ENCODE peak calls at places on chromosomes 1 and 21, in eight cellular contexts. One of them, this sample, is unnamed.

GRCh38 chr1:238419209-238419608 is 528.5 kb upstream of the ZP4 start:
- DNase-seq in testis: no peak
- DNase-seq in heart left ventricle: no peak
- DNase-seq in transverse colon: no peak
- DNase-seq in A549: no peak
- DNase-seq in body of pancreas: no peak
- DNase-seq in esophagus muscularis mucosa: no peak
- DNase-seq in suprapubic skin: no peak
- DNase-seq in this sample: no peak

GRCh38 chr1:16396591-16396990 is 29.5 kb downstream of the SZRD1 start:
- DNase-seq in A549: no peak
- DNase-seq in suprapubic skin: no peak
- DNase-seq in body of pancreas: no peak
- DNase-seq in transverse colon: no peak
- DNase-seq in heart left ventricle: no peak
- DNase-seq in testis: no peak
- DNase-seq in esophagus muscularis mucosa: no peak
- DNase-seq in this sample: no peak

GRCh38 chr1:104132386-104132973 is 382.8 kb downstream of the AMY1C start:
- DNase-seq in heart left ventricle: no peak
- DNase-seq in body of pancreas: peak; percentile 8
- DNase-seq in transverse colon: no peak
- DNase-seq in suprapubic skin: no peak
- DNase-seq in testis: peak; percentile 18
- DNase-seq in esophagus muscularis mucosa: no peak
- DNase-seq in A549: no peak
- DNase-seq in this sample: peak; percentile 26

GRCh38 chr1:65751961-65752360 is 40.7 kb upstream of the PDE4B start:
- DNase-seq in body of pancreas: no peak
- DNase-seq in heart left ventricle: no peak
- DNase-seq in suprapubic skin: no peak
- DNase-seq in esophagus muscularis mucosa: no peak
- DNase-seq in testis: no peak
- DNase-seq in transverse colon: no peak
- DNase-seq in A549: no peak
- DNase-seq in this sample: no peak

GRCh38 chr1:21355956-21356355 is 65.7 kb upstream of the ECE1 start:
- DNase-seq in testis: no peak
- DNase-seq in A549: no peak
- DNase-seq in heart left ventricle: no peak
- DNase-seq in transverse colon: no peak
- DNase-seq in esophagus muscularis mucosa: no peak
- DNase-seq in body of pancreas: no peak
- DNase-seq in suprapubic skin: no peak
- DNase-seq in this sample: no peak

GRCh38 chr1:58858344-58858673 is 74.5 kb upstream of the JUN start:
- DNase-seq in suprapubic skin: no peak
- DNase-seq in testis: no peak
- DNase-seq in heart left ventricle: no peak
- DNase-seq in esophagus muscularis mucosa: no peak
- DNase-seq in A549: no peak
- DNase-seq in body of pancreas: no peak
- DNase-seq in transverse colon: no peak
- DNase-seq in this sample: no peak

GRCh38 chr1:67652800-67653199 is 32.2 kb upstream of the GADD45A start:
- DNase-seq in body of pancreas: no peak
- DNase-seq in suprapubic skin: no peak
- DNase-seq in testis: no peak
- DNase-seq in transverse colon: no peak
- DNase-seq in A549: no peak
- DNase-seq in heart left ventricle: no peak
- DNase-seq in esophagus muscularis mucosa: peak; percentile 83
- DNase-seq in this sample: peak; percentile 6

GRCh38 chr21:32499249-32500055 is 85.9 kb downstream of the TCP10L start:
- DNase-seq in esophagus muscularis mucosa: no peak
- DNase-seq in heart left ventricle: peak; percentile 60
- DNase-seq in transverse colon: no peak
- DNase-seq in A549: no peak
- DNase-seq in suprapubic skin: no peak
- DNase-seq in body of pancreas: no peak
- DNase-seq in testis: no peak
- DNase-seq in this sample: no peak

GRCh38 chr1:30416221-30416820 is 307.1 kb downstream of the MATN1 start:
- DNase-seq in transverse colon: no peak
- DNase-seq in testis: no peak
- DNase-seq in heart left ventricle: no peak
- DNase-seq in suprapubic skin: peak; percentile 26
- DNase-seq in body of pancreas: no peak
- DNase-seq in esophagus muscularis mucosa: peak; percentile 75
- DNase-seq in A549: no peak
- DNase-seq in this sample: no peak

GRCh38 chr1:72568113-72568512 is 285.8 kb upstream of the NEGR1 start:
- DNase-seq in suprapubic skin: no peak
- DNase-seq in A549: no peak
- DNase-seq in esophagus muscularis mucosa: no peak
- DNase-seq in transverse colon: no peak
- DNase-seq in body of pancreas: no peak
- DNase-seq in heart left ventricle: no peak
- DNase-seq in testis: no peak
- DNase-seq in this sample: no peak

GRCh38 chr1:42017259-42017658 is 98.5 kb upstream of the HIVEP3 start:
- DNase-seq in body of pancreas: no peak
- DNase-seq in transverse colon: no peak
- DNase-seq in esophagus muscularis mucosa: no peak
- DNase-seq in A549: no peak
- DNase-seq in suprapubic skin: no peak
- DNase-seq in testis: no peak
- DNase-seq in heart left ventricle: no peak
- DNase-seq in this sample: no peak

GRCh38 chr1:47438321-47439150 is 692 bp downstream of the FOXD2 start:
- DNase-seq in A549: no peak
- DNase-seq in suprapubic skin: no peak
- DNase-seq in heart left ventricle: no peak
- DNase-seq in body of pancreas: no peak
- DNase-seq in testis: no peak
- DNase-seq in esophagus muscularis mucosa: no peak
- DNase-seq in transverse colon: peak; percentile 41
- DNase-seq in this sample: peak; percentile 29

GRCh38 chr1:187121661-187122060 is 292.9 kb downstream of the PLA2G4A start:
- DNase-seq in body of pancreas: no peak
- DNase-seq in testis: no peak
- DNase-seq in suprapubic skin: no peak
- DNase-seq in A549: no peak
- DNase-seq in transverse colon: no peak
- DNase-seq in esophagus muscularis mucosa: no peak
- DNase-seq in heart left ventricle: no peak
- DNase-seq in this sample: no peak

GRCh38 chr1:178101654-178102053 is 7.8 kb downstream of the RASAL2 start:
- DNase-seq in suprapubic skin: no peak
- DNase-seq in esophagus muscularis mucosa: no peak
- DNase-seq in heart left ventricle: peak; percentile 30
- DNase-seq in body of pancreas: no peak
- DNase-seq in A549: no peak
- DNase-seq in transverse colon: no peak
- DNase-seq in testis: no peak
- DNase-seq in this sample: no peak

GRCh38 chr1:67889940-67890567 is 56.8 kb upstream of the GNG12 start:
- DNase-seq in suprapubic skin: no peak
- DNase-seq in testis: no peak
- DNase-seq in body of pancreas: no peak
- DNase-seq in A549: peak; percentile 13
- DNase-seq in heart left ventricle: no peak
- DNase-seq in esophagus muscularis mucosa: no peak
- DNase-seq in transverse colon: no peak
- DNase-seq in this sample: peak; percentile 37

GRCh38 chr1:181149326-181150000 is 61.0 kb downstream of the IER5 start:
- DNase-seq in A549: no peak
- DNase-seq in body of pancreas: peak; percentile 27
- DNase-seq in heart left ventricle: no peak
- DNase-seq in esophagus muscularis mucosa: no peak
- DNase-seq in testis: no peak
- DNase-seq in transverse colon: peak; percentile 67
- DNase-seq in suprapubic skin: peak; percentile 19
- DNase-seq in this sample: peak; percentile 85
- H3K4me3 ChIP-seq in A549: no peak overlapping the region
- H3K4me3 ChIP-seq in body of pancreas: no peak overlapping the region
- H3K4me3 ChIP-seq in heart left ventricle: no peak overlapping the region
- H3K4me3 ChIP-seq in esophagus muscularis mucosa: no peak overlapping the region
- H3K4me3 ChIP-seq in testis: no peak overlapping the region
- H3K4me3 ChIP-seq in transverse colon: no peak overlapping the region
- H3K4me3 ChIP-seq in suprapubic skin: no peak overlapping the region
- H3K4me3 ChIP-seq in this sample: no peak overlapping the region

GRCh38 chr1:193939585-193939984 is 753.2 kb upstream of the B3GALT2 start:
- DNase-seq in body of pancreas: no peak
- DNase-seq in suprapubic skin: no peak
- DNase-seq in testis: no peak
- DNase-seq in heart left ventricle: no peak
- DNase-seq in transverse colon: no peak
- DNase-seq in esophagus muscularis mucosa: no peak
- DNase-seq in A549: no peak
- DNase-seq in this sample: no peak
- TF ChIP-seq POLR2A in body of pancreas: no peak
- TF ChIP-seq POLR2A in suprapubic skin: no peak
- TF ChIP-seq POLR2A in testis: no peak
- TF ChIP-seq POLR2A in heart left ventricle: no peak
- TF ChIP-seq POLR2A in transverse colon: no peak
- TF ChIP-seq POLR2A in esophagus muscularis mucosa: no peak
- TF ChIP-seq POLR2A in A549: no peak
- TF ChIP-seq POLR2A in this sample: no peak

DNA sequence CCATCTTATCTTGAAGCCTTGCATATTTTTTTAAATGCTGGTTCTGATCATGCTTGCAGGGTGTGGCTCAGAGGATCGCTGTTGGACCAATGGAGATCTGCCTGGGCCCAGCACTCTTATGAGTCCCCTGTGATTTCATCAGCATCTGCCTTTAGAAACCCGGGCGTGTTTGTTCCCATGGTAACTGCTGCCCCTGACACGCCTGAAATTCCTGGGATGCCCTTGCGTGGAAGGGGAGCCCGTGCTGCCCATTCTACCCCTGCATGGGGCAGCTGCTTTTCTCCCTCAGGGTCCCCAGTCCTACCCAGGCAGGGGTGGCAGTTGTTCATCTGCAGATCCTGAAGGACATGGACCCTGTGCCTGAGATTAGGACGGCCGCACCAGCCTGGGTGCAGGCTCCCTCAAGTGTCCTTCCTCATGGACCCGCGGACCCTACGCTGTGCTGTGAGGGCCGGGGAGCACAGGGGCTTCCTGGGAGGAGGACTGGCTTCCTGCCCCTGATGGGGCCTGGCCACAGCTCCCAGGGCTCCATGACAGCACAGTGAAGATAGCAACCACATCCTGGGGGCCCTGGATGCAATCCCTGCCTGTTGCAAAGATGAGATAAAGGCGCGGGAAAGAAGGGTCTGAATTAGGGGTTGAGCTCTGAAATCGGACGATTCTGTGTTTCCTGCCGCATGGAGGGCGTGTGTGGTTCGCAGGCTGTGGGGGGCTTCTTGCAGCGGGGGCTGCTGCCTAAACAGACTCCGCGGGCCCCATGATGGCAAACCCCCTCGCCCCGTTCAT is 226.6 kb downstream of the SDCCAG8 start:
- DNase-seq in transverse colon: no peak
- DNase-seq in body of pancreas: no peak
- DNase-seq in esophagus muscularis mucosa: no peak
- DNase-seq in testis: no peak
- DNase-seq in suprapubic skin: peak; percentile 67
- DNase-seq in A549: peak; percentile 53
- DNase-seq in heart left ventricle: no peak
- DNase-seq in this sample: peak; percentile 51
- H3K4me3 ChIP-seq in transverse colon: peak overlapping the region; percentile 32
- H3K4me3 ChIP-seq in body of pancreas: no peak overlapping the region
- H3K4me3 ChIP-seq in esophagus muscularis mucosa: peak overlapping the region; percentile 56
- H3K4me3 ChIP-seq in testis: peak overlapping the region; percentile 1
- H3K4me3 ChIP-seq in suprapubic skin: peak overlapping the region; percentile 37
- H3K4me3 ChIP-seq in A549: no peak overlapping the region
- H3K4me3 ChIP-seq in heart left ventricle: peak overlapping the region; percentile 56
- H3K4me3 ChIP-seq in this sample: no peak overlapping the region

GRCh38 chr21:46253610-46254124 is 25.1 kb upstream of the LSS start:
- DNase-seq in esophagus muscularis mucosa: no peak
- DNase-seq in suprapubic skin: no peak
- DNase-seq in A549: no peak
- DNase-seq in testis: no peak
- DNase-seq in body of pancreas: no peak
- DNase-seq in heart left ventricle: no peak
- DNase-seq in transverse colon: no peak
- DNase-seq in this sample: peak; percentile 87
- TF ChIP-seq POLR2A in esophagus muscularis mucosa: no peak
- TF ChIP-seq POLR2A in suprapubic skin: no peak
- TF ChIP-seq POLR2A in A549: no peak
- TF ChIP-seq POLR2A in testis: no peak
- TF ChIP-seq POLR2A in body of pancreas: no peak
- TF ChIP-seq POLR2A in heart left ventricle: no peak
- TF ChIP-seq POLR2A in transverse colon: no peak
- TF ChIP-seq POLR2A in this sample: peak; percentile 8